ENCODE peak calls at places on chromosomes 11 and 22, in seven cellular contexts. I is thoracic aorta; O is left ventricle myocardium inferior; A is naive thymus-derived CD4-positive, alpha-beta T cell; K is CD8-positive, alpha-beta memory T cell; W is foreskin fibroblast; L is transverse colon. N is an unnamed sample.

GRCh38 chr22:19429950-19430889 is 1.3 kb downstream of the HIRA start:
- DNase-seq in O (peak), W (peak), K (peak), L (peak), A (peak), I (no peak), N (no peak)

GRCh38 chr22:18031670-18032454 is 7.5 kb upstream of the MICAL3 start:
- DNase-seq in W (peak), O (peak), I (no peak), A (no peak), L (no peak), K (no peak), N (no peak)

GRCh38 chr11:133928628-133929059 is 28.1 kb downstream of the IGSF9B start:
- DNase-seq in I (no peak), W (peak), K (peak), A (peak), L (no peak), O (no peak), N (no peak)

GRCh38 chr22:48084041-48084748 is 1321.7 kb downstream of the TBC1D22A start:
- DNase-seq in K (no peak), O (no peak), A (no peak), W (no peak), L (no peak), I (no peak), N (peak)

GRCh38 chr11:23425379-23425778 is 565.1 kb upstream of the CCDC179 start:
- DNase-seq in O (no peak), K (no peak), I (no peak), A (no peak), W (peak), L (no peak), N (no peak)

GRCh38 chr11:3055881-3056280 is 1.3 kb downstream of the CARS1 start:
- DNase-seq in A (no peak), I (no peak), W (no peak), L (peak), K (no peak), O (no peak), N (no peak)

GRCh38 chr22:47213571-47214230 is 451.3 kb downstream of the TBC1D22A start:
- DNase-seq in K (no peak), A (peak), I (no peak), L (peak), W (no peak), O (no peak), N (no peak)

GRCh38 chr22:28799834-28800307 is 498 bp downstream of the XBP1 start:
- DNase-seq in W (peak), L (peak), K (no peak), O (peak), I (peak), A (peak), N (no peak)

GRCh38 chr11:64121637-64122410 is 44.1 kb downstream of the MACROD1 start:
- DNase-seq in A (no peak), W (peak), L (no peak), O (no peak), K (no peak), I (no peak), N (no peak)

GRCh38 chr11:64170419-64170818 is 4.5 kb upstream of the MACROD1 start:
- DNase-seq in L (no peak), A (no peak), K (no peak), I (no peak), O (no peak), W (no peak), N (no peak)

GRCh38 chr11:111582163-111582562 is 20.1 kb upstream of the SIK2 start:
- DNase-seq in A (no peak), W (peak), L (no peak), I (no peak), O (no peak), K (no peak), N (no peak)

GRCh38 chr22:27136596-27136995 is 479.2 kb downstream of the MIAT start:
- DNase-seq in O (no peak), K (no peak), W (no peak), I (no peak), L (no peak), A (no peak), N (no peak)

GRCh38 chr22:50564289-50564688 is 1.6 kb upstream of the SYCE3 start:
- DNase-seq in O (no peak), K (peak), A (no peak), L (peak), I (no peak), W (no peak), N (no peak)

GRCh38 chr22:35582861-35583670 is 34.1 kb downstream of the MB start:
- DNase-seq in L (peak), W (peak), I (no peak), O (peak), A (peak), K (peak), N (peak)

GRCh38 chr22:19745155-19746133 is 15.1 kb upstream of the TBX1 start:
- DNase-seq in I (no peak), A (no peak), K (no peak), W (no peak), O (peak), L (no peak), N (no peak)

GRCh38 chr11:8230921-8231847 is 32.5 kb downstream of the LMO1 start:
- DNase-seq in K (no peak), A (no peak), W (no peak), O (no peak), I (no peak), L (no peak), N (no peak)

GRCh38 chr11:4626207-4627105 is 10.8 kb upstream of the OR51D1 start:
- DNase-seq in A (no peak), W (peak), K (peak), O (no peak), L (peak), I (no peak), N (no peak)

GRCh38 chr11:1933416-1934325 is 13.5 kb upstream of the MRPL23 start:
- DNase-seq in A (no peak), K (peak), O (no peak), I (no peak), W (no peak), L (no peak), N (no peak)

GRCh38 chr22:38167988-38168407 is 13.6 kb downstream of the PLA2G6 start:
- DNase-seq in L (no peak), A (no peak), K (no peak), O (peak), W (no peak), I (no peak), N (no peak)

GRCh38 chr22:48188211-48188845 is 1425.9 kb downstream of the TBC1D22A start:
- DNase-seq in W (no peak), L (no peak), O (no peak), K (peak), A (no peak), I (no peak), N (no peak)

GRCh38 chr11:112366777-112367176 is 106.1 kb upstream of the PLET1 start:
- DNase-seq in L (no peak), O (no peak), I (no peak), K (no peak), W (peak), A (no peak), N (no peak)

GRCh38 chr22:49412236-49412635 is 415.4 kb downstream of the BRD1 start:
- DNase-seq in I (no peak), K (no peak), L (no peak), A (no peak), O (no peak), W (no peak), N (no peak)

GRCh38 chr11:124762624-124763155 is 600 bp upstream of the ESAM start:
- DNase-seq in L (peak), A (no peak), O (no peak), W (no peak), K (no peak), I (no peak), N (no peak)

GRCh38 chr11:26283852-26284421 is 48.0 kb upstream of the ANO3 start:
- DNase-seq in I (no peak), K (no peak), L (no peak), W (peak), O (no peak), A (no peak), N (no peak)

GRCh38 chr22:32700186-32700882 is 101.2 kb upstream of the TIMP3 start:
- DNase-seq in A (no peak), K (no peak), I (no peak), L (no peak), O (no peak), W (peak), N (no peak)

GRCh38 chr11:130213143-130213978 is 53.8 kb downstream of the ST14 start:
- DNase-seq in O (peak), L (peak), W (peak), I (no peak), K (peak), A (peak), N (no peak)

GRCh38 chr22:36321797-36322601 is 65.8 kb downstream of the MYH9 start:
- DNase-seq in O (no peak), A (no peak), W (no peak), L (no peak), I (no peak), K (no peak), N (no peak)

GRCh38 chr11:121671276-121672168 is 218.8 kb upstream of the SORL1-AS1 start:
- DNase-seq in I (no peak), W (peak), A (no peak), O (no peak), L (no peak), K (no peak), N (no peak)

GRCh38 chr11:80606726-80607125 is 1165.9 kb upstream of the TENM4 start:
- DNase-seq in K (no peak), I (no peak), L (no peak), W (no peak), O (no peak), A (no peak), N (no peak)

GRCh38 chr11:134207538-134208239 is 16.1 kb downstream of the NCAPD3 start:
- DNase-seq in W (peak), A (peak), K (peak), L (peak), O (peak), I (no peak), N (no peak)

GRCh38 chr22:27718186-27719032 is 83.1 kb downstream of the MN1 start:
- DNase-seq in K (no peak), W (peak), A (no peak), L (peak), O (peak), I (peak), N (no peak)

GRCh38 chr22:25045176-25045575 is 92.7 kb downstream of the KIAA1671 start:
- DNase-seq in W (no peak), O (no peak), K (no peak), A (no peak), L (no peak), I (no peak), N (no peak)

GRCh38 chr22:41381329-41382097 is at the start of gene TEF:
- DNase-seq in I (peak), K (peak), L (peak), A (peak), O (peak), W (peak), N (peak)

GRCh38 chr11:803770-804598 is 1.0 kb downstream of the PIDD1 start:
- DNase-seq in K (no peak), O (no peak), A (no peak), I (no peak), L (no peak), W (peak), N (no peak)

GRCh38 chr22:27752771-27753170 is 48.8 kb downstream of the MN1 start:
- DNase-seq in A (no peak), I (peak), O (peak), K (no peak), W (peak), L (no peak), N (no peak)

GRCh38 chr11:8168485-8169257 is at the start of gene RIC3:
- DNase-seq in O (peak), I (no peak), L (peak), A (peak), W (no peak), K (peak), N (no peak)

GRCh38 chr22:27170491-27170890 is 513.1 kb downstream of the MIAT start:
- DNase-seq in A (no peak), O (no peak), W (peak), K (no peak), I (peak), L (no peak), N (no peak)

GRCh38 chr11:46308632-46309419 is 31.4 kb downstream of the CREB3L1 start:
- DNase-seq in A (peak), K (peak), I (no peak), L (peak), O (peak), W (peak), N (no peak)

GRCh38 chr22:20479612-20480196 is 15.9 kb downstream of the KLHL22 start:
- DNase-seq in O (no peak), W (no peak), K (no peak), I (no peak), L (no peak), A (no peak), N (no peak)

DNA sequence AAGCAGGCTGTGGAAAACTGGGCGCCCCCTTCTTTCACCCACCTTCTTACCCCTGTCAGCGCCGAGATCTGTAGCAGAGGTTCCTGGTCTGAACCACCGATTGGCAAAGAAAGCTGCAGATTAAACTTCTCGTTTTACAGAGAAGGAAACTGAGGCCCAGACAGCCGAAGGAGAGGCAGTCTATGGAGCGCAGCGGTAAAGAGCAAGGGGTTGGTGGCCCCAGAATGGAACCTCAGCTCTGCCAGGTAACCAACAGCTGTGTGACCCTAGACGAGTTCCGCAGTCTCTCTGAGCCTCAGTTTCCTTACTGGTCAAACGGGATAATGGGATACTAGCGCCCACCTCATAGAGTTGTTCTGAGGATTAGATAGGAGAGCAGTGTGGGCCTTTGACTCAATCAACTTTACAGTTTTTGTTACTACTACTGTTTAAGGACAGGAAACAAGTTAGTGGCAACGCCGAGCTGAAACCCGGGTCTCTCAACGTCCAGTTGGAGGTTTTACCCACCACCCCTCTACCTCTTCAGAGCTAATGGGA is 3.1 kb upstream of the WT1 start:
- DNase-seq in W (no peak), L (no peak), I (no peak), K (no peak), O (no peak), A (no peak), N (no peak)
- H3K4me3 ChIP-seq in W (no peak), L (no peak), I (no peak), K (no peak), O (peak), A (no peak), N (no peak)

GRCh38 chr11:15816996-15817395 is 539.4 kb downstream of the SOX6 start:
- DNase-seq in K (no peak), O (no peak), I (no peak), L (no peak), W (no peak), A (no peak), N (no peak)

GRCh38 chr11:15818132-15818842 is 538.1 kb downstream of the SOX6 start:
- DNase-seq in K (no peak), O (no peak), A (no peak), W (no peak), L (peak), I (no peak), N (no peak)

GRCh38 chr11:15815246-15816209 is 540.8 kb downstream of the SOX6 start:
- DNase-seq in O (no peak), W (peak), A (no peak), L (peak), K (no peak), I (no peak), N (no peak)

GRCh38 chr11:15819679-15820286 is 536.6 kb downstream of the SOX6 start:
- DNase-seq in O (peak), W (peak), I (no peak), K (no peak), L (peak), A (no peak), N (no peak)

DNA sequence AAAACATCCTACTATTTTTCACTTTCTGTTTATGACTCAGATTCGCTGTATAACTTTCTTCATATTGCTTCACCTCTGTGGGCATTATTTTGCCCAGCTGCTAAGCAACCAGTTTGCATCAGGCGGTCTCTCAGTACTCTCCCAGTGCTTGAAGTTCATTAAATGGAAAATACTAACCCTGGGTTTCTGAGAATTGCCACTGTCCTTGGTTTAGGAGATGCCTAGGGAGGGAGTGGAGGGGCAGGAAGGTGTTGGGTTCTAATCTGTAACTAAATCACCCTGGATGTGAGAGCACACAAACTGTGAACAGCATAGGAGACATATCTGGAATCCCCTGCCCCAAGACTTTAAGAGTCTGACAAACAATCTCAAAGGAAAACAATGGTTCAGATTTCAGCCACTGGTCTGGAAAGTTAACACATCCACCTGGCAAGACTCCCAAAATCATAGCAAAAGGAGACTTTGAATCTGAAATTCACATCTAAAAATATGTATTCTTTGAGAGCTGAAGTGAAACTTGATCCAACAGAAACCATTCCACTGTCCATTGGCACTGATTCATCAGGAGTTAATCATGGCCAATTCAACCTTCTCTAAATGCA is 540.0 kb downstream of the SOX6 start:
- DNase-seq in L (peak), K (no peak), O (no peak), W (peak), I (no peak), A (no peak), N (no peak)
- H3K4me3 ChIP-seq in L (no peak), K (no peak), O (no peak), W (no peak), I (peak), A (no peak), N (no peak)

DNA sequence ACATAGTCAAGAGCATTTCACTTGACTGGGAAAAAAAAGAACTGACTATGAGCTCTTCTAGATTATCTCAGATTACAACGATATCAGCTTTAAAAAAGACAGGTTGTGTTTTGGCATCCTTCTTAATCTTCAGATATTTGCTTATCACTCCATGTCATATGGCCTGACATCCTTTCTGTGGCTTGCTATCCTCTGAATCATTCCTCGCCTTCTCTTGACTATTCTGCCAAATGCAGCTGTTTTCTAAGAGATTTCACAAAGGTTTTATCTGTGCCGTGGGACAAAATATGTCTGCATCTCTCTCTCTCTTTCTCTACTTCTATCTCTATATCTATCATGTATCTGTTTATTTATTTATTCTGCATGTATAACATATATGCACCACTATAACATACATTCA is 746.1 kb downstream of the CNTN5 start:
- DNase-seq in L (no peak), I (no peak), W (no peak), O (no peak), K (no peak), A (no peak), N (no peak)
- H3K4me3 ChIP-seq in L (no peak), I (no peak), W (no peak), O (no peak), K (no peak), A (no peak), N (no peak)

DNA sequence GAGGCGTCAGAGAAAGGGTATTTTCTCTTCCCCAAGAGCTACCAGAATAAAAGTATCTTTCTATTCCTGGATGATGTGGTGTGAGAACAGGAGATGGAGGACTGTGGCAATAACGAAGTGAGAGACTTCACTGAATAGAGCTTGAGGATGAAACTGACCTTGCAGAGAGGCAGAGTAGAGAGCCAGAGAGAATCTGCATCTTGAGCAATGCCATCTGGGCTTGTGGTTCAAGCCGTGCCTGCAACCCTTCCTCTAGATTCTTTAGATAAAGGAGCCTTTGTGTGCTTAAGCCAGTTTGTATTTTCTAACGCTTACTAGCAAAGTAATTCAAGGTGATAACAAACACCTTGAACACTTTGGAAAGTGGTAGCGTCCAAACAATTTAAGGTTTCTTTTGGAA is 2.2 kb downstream of the ME3 start:
- DNase-seq in K (no peak), A (no peak), I (no peak), L (no peak), W (peak), O (no peak), N (no peak)
- H3K4me3 ChIP-seq in K (no peak), A (no peak), I (no peak), L (no peak), W (no peak), O (peak), N (no peak)

DNA sequence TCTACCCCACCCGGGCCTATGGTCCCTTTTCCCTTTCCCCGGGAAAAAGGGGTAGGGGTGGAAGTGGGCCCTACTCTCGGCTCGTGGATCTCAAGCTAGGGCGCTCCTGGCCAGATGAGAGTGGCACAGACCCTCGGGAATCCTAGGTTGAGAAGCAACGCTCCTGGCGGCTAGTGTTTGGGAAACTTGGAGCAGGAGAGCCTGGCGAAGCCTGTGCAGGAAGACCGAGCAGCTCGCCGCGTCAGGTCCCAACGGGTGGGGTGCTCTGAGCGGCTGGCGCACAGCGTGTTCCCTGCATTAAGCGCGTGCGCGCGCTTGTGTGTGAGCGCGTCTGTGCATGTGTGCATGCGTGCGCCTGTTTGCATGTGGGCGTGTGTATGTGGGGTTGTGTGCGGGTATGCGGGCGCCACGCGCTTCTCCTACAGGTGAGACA is 7.1 kb upstream of the FLI1 start:
- DNase-seq in K (peak), A (peak), L (peak), I (no peak), W (peak), O (peak), N (no peak)
- H3K4me3 ChIP-seq in K (peak), A (peak), L (peak), I (peak), W (peak), O (peak), N (peak)

GRCh38 chr22:44328326-44328725 is 15.6 kb upstream of the SHISAL1 start:
- DNase-seq in K (no peak), O (no peak), L (no peak), A (no peak), I (no peak), W (no peak), N (no peak)

GRCh38 chr22:44330727-44331660 is 18.2 kb upstream of the SHISAL1 start:
- DNase-seq in I (no peak), A (no peak), O (no peak), W (no peak), L (no peak), K (no peak), N (no peak)

GRCh38 chr22:44330188-44330726 is 17.5 kb upstream of the SHISAL1 start:
- DNase-seq in L (no peak), K (no peak), O (no peak), A (no peak), I (no peak), W (no peak), N (no peak)

GRCh38 chr22:44329179-44329796 is 16.5 kb upstream of the SHISAL1 start:
- DNase-seq in O (no peak), K (no peak), W (no peak), L (peak), I (no peak), A (no peak), N (peak)

GRCh38 chr22:44328762-44329161 is 16.0 kb upstream of the SHISAL1 start:
- DNase-seq in K (no peak), L (no peak), W (no peak), I (no peak), O (no peak), A (no peak), N (no peak)
- H3K4me3 ChIP-seq in K (no peak), L (no peak), W (no peak), I (no peak), O (no peak), A (no peak), N (no peak)